ENCODE peak calls at places on chromosomes 3 and 15, in eight cellular contexts. Y is neural crest cell; O is left ventricle myocardium inferior; Z is Caco-2; P is CD8-positive, alpha-beta T cell; D is endothelial cell; W is OCI-LY7; E is ascending aorta. H is an unnamed sample.
A peak's percentile ranks its signal among the peaks of the same experiment; 100 is the strongest.

GRCh38 chr15:90165659-90166489 is 35.3 kb upstream of the SEMA4B start:
- DNase-seq in P (no peak), Z (peak; percentile 83), E (peak; percentile 69), D (no peak), Y (no peak), W (no peak), O (no peak), H (no peak)

GRCh38 chr15:77588126-77588525 is 44.6 kb downstream of the LINGO1 start:
- DNase-seq in Z (no peak), P (no peak), D (no peak), W (no peak), Y (no peak), O (no peak), E (no peak), H (no peak)

GRCh38 chr3:10577521-10577920 is 72.1 kb upstream of the ATP2B2 start:
- DNase-seq in O (no peak), Z (no peak), P (no peak), Y (no peak), W (no peak), E (no peak), D (no peak), H (no peak)

GRCh38 chr3:101803152-101803782 is 24.3 kb downstream of the NXPE3 start:
- DNase-seq in E (no peak), Y (peak; percentile 34), P (no peak), Z (peak; percentile 44), O (no peak), D (peak; percentile 40), W (peak; percentile 89), H (no peak)

GRCh38 chr3:14122301-14122700 is 2.4 kb downstream of the CHCHD4 start:
- DNase-seq in W (no peak), Z (no peak), Y (no peak), E (no peak), P (no peak), O (no peak), D (no peak), H (no peak)

GRCh38 chr15:67882487-67883227 is 42.8 kb upstream of the RNU6-1 start:
- DNase-seq in P (no peak), W (peak; percentile 67), O (no peak), Z (no peak), Y (no peak), E (no peak), D (no peak), H (no peak)

GRCh38 chr3:64214002-64214696 is 11.1 kb downstream of the PRICKLE2 start:
- DNase-seq in Z (no peak), O (peak; percentile 84), W (no peak), Y (no peak), P (no peak), D (no peak), E (no peak), H (no peak)

GRCh38 chr3:59791774-59792308 is 742.0 kb upstream of the CFAP20DC start:
- DNase-seq in O (no peak), E (no peak), Y (no peak), D (no peak), P (no peak), Z (no peak), W (no peak), H (no peak)

GRCh38 chr15:73233623-73234022 is 135.1 kb downstream of the HCN4 start:
- DNase-seq in Z (no peak), P (no peak), W (no peak), D (no peak), Y (no peak), O (no peak), E (no peak), H (no peak)

GRCh38 chr15:44099671-44100070 is 95.4 kb downstream of the FRMD5 start:
- DNase-seq in E (no peak), P (no peak), D (no peak), Y (no peak), O (no peak), W (no peak), Z (no peak), H (no peak)

GRCh38 chr3:80297720-80298119 is 529.9 kb upstream of the ROBO1 start:
- DNase-seq in E (no peak), Y (no peak), O (no peak), D (no peak), Z (no peak), P (no peak), W (no peak), H (no peak)

GRCh38 chr3:37944243-37944955 is 46.2 kb upstream of the VILL start:
- DNase-seq in E (no peak), W (no peak), Z (no peak), D (no peak), Y (no peak), O (no peak), P (no peak), H (no peak)

GRCh38 chr15:25481208-25481862 is 42.5 kb upstream of the UBE3A start:
- DNase-seq in D (peak; percentile 19), W (no peak), Z (no peak), E (no peak), O (no peak), P (no peak), Y (no peak), H (no peak)

GRCh38 chr3:81726735-81727134 is 34.7 kb downstream of the GBE1 start:
- DNase-seq in Y (no peak), Z (no peak), W (no peak), E (no peak), P (no peak), D (no peak), O (no peak), H (no peak)

GRCh38 chr3:131526801-131527347 is 24.1 kb upstream of the MRPL3 start:
- DNase-seq in D (peak; percentile 26), E (no peak), Y (peak; percentile 44), P (no peak), Z (no peak), O (peak; percentile 38), W (no peak), H (peak; percentile 61)

DNA sequence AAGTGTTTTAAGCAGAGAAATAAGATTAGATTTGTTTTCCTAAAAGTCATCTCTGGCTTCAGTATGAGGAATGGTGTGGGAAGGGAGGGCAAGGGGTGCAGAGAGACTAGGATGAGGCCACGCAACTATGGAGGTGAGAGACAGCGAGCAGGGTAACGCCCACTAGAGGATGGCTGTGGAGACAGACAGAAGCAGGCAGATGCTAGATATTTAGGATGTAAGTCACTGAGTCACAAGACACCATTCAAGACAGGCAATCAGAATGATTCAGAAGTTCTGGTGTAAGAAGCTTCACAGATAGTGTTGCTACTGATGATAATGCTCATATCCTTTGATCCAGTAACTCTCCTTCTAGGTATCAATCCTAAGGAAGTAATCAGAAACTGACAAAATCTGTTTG is 19.1 kb downstream of the HSPBAP1 start:
- DNase-seq in E (no peak), W (no peak), Z (no peak), D (no peak), P (no peak), Y (no peak), O (no peak), H (no peak)
- TF ChIP-seq CTCF in E (no peak), W (peak; percentile 19), Z (no peak), D (no peak), P (no peak), Y (no peak), O (no peak), H (no peak)

GRCh38 chr3:12556243-12556722 is 604 bp upstream of the MKRN2 start:
- DNase-seq in P (no peak), Y (no peak), Z (no peak), D (no peak), O (no peak), E (no peak), W (no peak), H (no peak)

GRCh38 chr3:12549971-12550760 is 4.9 kb upstream of the MKRN2OS start:
- DNase-seq in Z (no peak), Y (no peak), W (no peak), P (no peak), D (no peak), O (no peak), E (no peak), H (no peak)

GRCh38 chr3:12557472-12558105 is 702 bp downstream of the MKRN2 start:
- DNase-seq in P (no peak), Z (no peak), W (peak; percentile 12), D (no peak), O (no peak), Y (no peak), E (no peak), H (no peak)

GRCh38 chr3:12556723-12557471 is at the start of gene MKRN2:
- DNase-seq in Z (peak; percentile 86), D (peak; percentile 92), O (peak; percentile 88), W (peak; percentile 91), E (peak; percentile 33), P (peak; percentile 94), Y (peak; percentile 85), H (peak; percentile 83)

DNA sequence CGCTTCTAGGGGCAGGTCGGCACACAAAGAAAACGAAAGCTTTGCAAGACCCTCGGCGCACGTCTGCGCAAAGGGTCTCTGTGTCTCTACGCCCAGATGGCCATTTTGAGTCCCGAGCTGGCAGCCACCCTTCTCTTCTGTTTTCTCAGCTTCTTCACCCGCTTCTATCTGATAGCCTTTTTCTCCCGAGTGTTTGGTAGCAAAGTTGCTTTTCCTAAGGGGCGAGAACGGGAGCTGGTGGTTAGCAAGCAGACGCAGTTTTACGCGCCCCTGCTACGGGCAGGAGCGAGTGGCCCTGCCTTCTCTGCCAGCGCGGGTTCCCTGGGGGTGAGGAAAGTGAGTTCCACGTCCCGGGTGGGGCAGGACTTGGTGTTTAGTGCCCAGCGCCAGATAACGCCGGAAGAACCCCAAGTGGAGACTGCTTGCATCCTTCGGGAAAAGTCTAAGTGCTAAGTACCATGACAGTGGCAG is 2.9 kb upstream of the MKRN2 start:
- DNase-seq in E (no peak), W (peak; percentile 51), Y (no peak), P (peak; percentile 50), D (no peak), Z (no peak), O (no peak), H (no peak)
- TF ChIP-seq CTCF in E (no peak), W (no peak), Y (no peak), P (no peak), D (no peak), Z (no peak), O (no peak), H (no peak)

DNA sequence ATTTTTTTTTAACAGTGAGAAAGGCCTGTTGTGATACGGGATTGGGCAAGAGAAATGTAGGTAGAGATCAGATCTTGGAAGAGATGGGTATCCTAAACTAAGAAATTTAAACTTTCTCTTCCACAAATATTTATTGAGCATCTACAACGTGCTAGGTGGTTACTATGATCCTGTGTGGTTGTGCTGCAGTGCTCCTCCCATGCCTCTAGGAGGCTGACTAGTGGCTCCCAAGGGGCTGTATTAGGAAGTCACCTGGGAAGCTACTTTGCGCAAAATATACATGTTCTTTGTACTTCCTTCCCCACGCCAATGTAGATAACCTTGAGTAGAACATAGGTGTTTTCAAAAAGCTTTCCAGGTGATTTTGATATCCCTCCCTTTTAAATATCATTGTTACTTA is 27.2 kb downstream of the USP3 start:
- DNase-seq in W (no peak), Z (no peak), D (no peak), O (no peak), P (no peak), Y (no peak), E (no peak), H (no peak)
- TF ChIP-seq CTCF in W (peak; percentile 58), Z (peak; percentile 19), D (peak; percentile 31), O (peak; percentile 19), P (no peak), Y (peak; percentile 46), E (peak; percentile 6), H (peak; percentile 35)

GRCh38 chr3:93934366-93935046 is 39.2 kb downstream of the PROS1 start:
- DNase-seq in E (no peak), D (no peak), Z (no peak), P (no peak), W (no peak), O (no peak), Y (no peak), H (no peak)

GRCh38 chr3:93931597-93932229 is 42.0 kb downstream of the PROS1 start:
- DNase-seq in D (no peak), Y (no peak), Z (no peak), O (no peak), W (no peak), P (no peak), E (no peak), H (no peak)

GRCh38 chr3:93936549-93936948 is 37.1 kb downstream of the PROS1 start:
- DNase-seq in Y (no peak), P (no peak), E (no peak), Z (no peak), D (no peak), W (no peak), O (no peak), H (no peak)
- TF ChIP-seq CTCF in Y (no peak), P (no peak), E (no peak), Z (no peak), D (no peak), W (no peak), O (no peak), H (no peak)